ENCODE peak calls at places on chromosomes 3 and 15, in five cellular contexts. One of them, this sample, is unnamed.

GRCh38 chr3:184230081-184230602 is 757 bp downstream of the VWA5B2 start:
- DNase-seq in PC-9: no peak
- DNase-seq in cardiac fibroblast: no peak
- DNase-seq in cardiac muscle cell: no peak
- DNase-seq in GM12865: no peak
- DNase-seq in this sample: no peak

GRCh38 chr3:101154386-101154785 is 161.2 kb upstream of the ABI3BP start:
- DNase-seq in cardiac muscle cell: no peak
- DNase-seq in cardiac fibroblast: no peak
- DNase-seq in GM12865: no peak
- DNase-seq in PC-9: no peak
- DNase-seq in this sample: no peak

GRCh38 chr15:56242576-56243116 is 1.0 kb downstream of the RFX7 start:
- DNase-seq in cardiac fibroblast: peak; percentile 25
- DNase-seq in cardiac muscle cell: no peak
- DNase-seq in PC-9: no peak
- DNase-seq in GM12865: no peak
- DNase-seq in this sample: no peak

GRCh38 chr3:42148086-42148842 is 57.1 kb downstream of the TRAK1 start:
- DNase-seq in PC-9: no peak
- DNase-seq in cardiac muscle cell: no peak
- DNase-seq in cardiac fibroblast: no peak
- DNase-seq in GM12865: no peak
- DNase-seq in this sample: no peak

GRCh38 chr15:34664418-34664817 is 81.0 kb upstream of the GOLGA8B start:
- DNase-seq in PC-9: no peak
- DNase-seq in cardiac muscle cell: no peak
- DNase-seq in GM12865: no peak
- DNase-seq in cardiac fibroblast: no peak
- DNase-seq in this sample: no peak

GRCh38 chr3:4898454-4899313 is 80.6 kb upstream of the BHLHE40 start:
- DNase-seq in PC-9: peak; percentile 76
- DNase-seq in cardiac muscle cell: peak; percentile 27
- DNase-seq in GM12865: peak; percentile 78
- DNase-seq in cardiac fibroblast: peak; percentile 31
- DNase-seq in this sample: no peak

GRCh38 chr3:41330465-41330864 is 131.2 kb downstream of the CTNNB1 start:
- DNase-seq in PC-9: no peak
- DNase-seq in GM12865: no peak
- DNase-seq in cardiac muscle cell: peak; percentile 14
- DNase-seq in cardiac fibroblast: peak; percentile 83
- DNase-seq in this sample: no peak

GRCh38 chr15:63065262-63066234 is 23.0 kb downstream of the TPM1 start:
- DNase-seq in PC-9: no peak
- DNase-seq in GM12865: no peak
- DNase-seq in cardiac fibroblast: peak; percentile 47
- DNase-seq in cardiac muscle cell: no peak
- DNase-seq in this sample: no peak

GRCh38 chr3:39149498-39150169 is 3.8 kb downstream of the CSRNP1 start:
- DNase-seq in cardiac muscle cell: no peak
- DNase-seq in PC-9: peak; percentile 55
- DNase-seq in cardiac fibroblast: no peak
- DNase-seq in GM12865: no peak
- DNase-seq in this sample: no peak

GRCh38 chr15:67125589-67126502 is 60.4 kb downstream of the SMAD3 start:
- DNase-seq in cardiac fibroblast: peak; percentile 100
- DNase-seq in GM12865: no peak
- DNase-seq in cardiac muscle cell: peak; percentile 97
- DNase-seq in PC-9: peak; percentile 93
- DNase-seq in this sample: no peak
- H3K4me3 ChIP-seq in cardiac fibroblast: no peak overlapping the region
- H3K4me3 ChIP-seq in GM12865: no peak overlapping the region
- H3K4me3 ChIP-seq in cardiac muscle cell: no peak overlapping the region
- H3K4me3 ChIP-seq in PC-9: peak overlapping the region; percentile 74
- H3K4me3 ChIP-seq in this sample: no peak overlapping the region

GRCh38 chr3:123158899-123159390 is 42.8 kb upstream of the SEC22A start:
- DNase-seq in cardiac fibroblast: no peak
- DNase-seq in GM12865: no peak
- DNase-seq in PC-9: no peak
- DNase-seq in cardiac muscle cell: no peak
- DNase-seq in this sample: no peak

GRCh38 chr3:123158330-123158729 is 43.4 kb upstream of the SEC22A start:
- DNase-seq in PC-9: no peak
- DNase-seq in cardiac muscle cell: no peak
- DNase-seq in cardiac fibroblast: peak; percentile 15
- DNase-seq in GM12865: no peak
- DNase-seq in this sample: peak; percentile 11

GRCh38 chr3:123163146-123163545 is 38.6 kb upstream of the SEC22A start:
- DNase-seq in PC-9: no peak
- DNase-seq in cardiac fibroblast: no peak
- DNase-seq in cardiac muscle cell: no peak
- DNase-seq in GM12865: no peak
- DNase-seq in this sample: no peak

GRCh38 chr3:123159926-123160635 is 41.7 kb upstream of the SEC22A start:
- DNase-seq in cardiac fibroblast: peak; percentile 48
- DNase-seq in PC-9: no peak
- DNase-seq in cardiac muscle cell: peak; percentile 9
- DNase-seq in GM12865: no peak
- DNase-seq in this sample: no peak

DNA sequence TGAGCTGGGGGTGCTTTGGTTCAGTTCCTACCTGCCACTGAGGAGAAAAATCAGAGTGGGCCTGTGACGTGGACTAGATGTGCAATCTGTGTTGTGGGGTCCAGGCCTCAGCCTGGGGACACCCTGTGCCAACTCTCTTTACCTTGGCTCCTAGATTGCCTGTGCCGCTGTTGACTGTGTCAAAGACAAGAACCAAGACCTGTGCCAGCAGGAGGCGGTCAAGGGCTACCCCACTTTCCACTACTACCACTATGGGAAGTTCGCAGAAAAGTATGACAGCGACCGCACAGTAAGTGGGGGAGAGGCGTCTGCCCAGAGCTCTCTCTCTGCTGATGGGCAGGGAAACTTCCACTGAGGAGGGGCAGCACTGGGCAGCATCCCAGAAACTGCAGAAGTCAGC is 40.6 kb upstream of the SEC22A start:
- DNase-seq in GM12865: no peak
- DNase-seq in PC-9: no peak
- DNase-seq in cardiac muscle cell: no peak
- DNase-seq in cardiac fibroblast: no peak
- DNase-seq in this sample: no peak
- TF ChIP-seq CTCF in GM12865: no peak
- TF ChIP-seq CTCF in PC-9: no peak
- TF ChIP-seq CTCF in cardiac muscle cell: no peak
- TF ChIP-seq CTCF in cardiac fibroblast: peak; percentile 11
- TF ChIP-seq CTCF in this sample: no peak

DNA sequence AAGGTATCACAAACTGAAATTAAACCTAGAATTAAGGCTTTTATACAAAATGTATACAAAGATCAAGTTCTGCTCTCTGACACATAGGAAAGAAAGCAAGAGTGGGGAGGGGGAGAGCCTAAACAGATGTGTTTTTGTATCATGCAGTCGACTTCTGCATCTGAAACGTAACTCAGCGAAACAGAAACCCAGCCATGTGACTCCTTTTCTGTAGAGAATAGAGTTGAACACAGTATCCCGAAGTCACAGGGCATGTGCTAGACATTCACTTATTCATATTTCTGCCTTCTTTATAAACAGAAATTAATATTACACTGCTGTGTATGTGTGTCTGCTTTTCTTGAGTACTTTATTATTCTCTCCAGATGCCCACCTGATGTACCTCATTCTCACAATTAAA is 121.0 kb downstream of the PDZRN3 start:
- DNase-seq in GM12865: peak; percentile 64
- DNase-seq in PC-9: no peak
- DNase-seq in cardiac muscle cell: no peak
- DNase-seq in cardiac fibroblast: no peak
- DNase-seq in this sample: no peak
- H3K4me3 ChIP-seq in GM12865: no peak overlapping the region
- H3K4me3 ChIP-seq in PC-9: no peak overlapping the region
- H3K4me3 ChIP-seq in cardiac muscle cell: no peak overlapping the region
- H3K4me3 ChIP-seq in cardiac fibroblast: no peak overlapping the region
- H3K4me3 ChIP-seq in this sample: no peak overlapping the region

DNA sequence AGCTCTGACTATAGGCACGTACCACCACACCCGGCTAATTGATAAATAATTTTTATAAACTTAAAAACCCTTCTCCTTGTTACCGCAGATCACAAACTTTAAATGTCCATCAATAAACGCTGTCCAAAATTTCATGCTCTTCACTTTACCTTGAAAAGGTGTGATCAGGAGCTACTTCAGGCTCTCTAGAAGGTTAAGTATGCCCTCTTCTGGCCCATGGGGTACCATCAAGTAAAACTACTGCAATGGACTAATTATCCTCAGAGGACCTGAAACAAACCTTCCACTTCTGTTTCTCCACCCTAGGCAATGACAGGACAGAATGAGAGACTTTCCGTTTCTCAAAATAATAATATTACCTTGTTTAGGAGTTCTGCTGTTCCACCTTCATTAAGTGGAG is 9.2 kb downstream of the LZTFL1 start:
- DNase-seq in cardiac fibroblast: peak; percentile 35
- DNase-seq in PC-9: no peak
- DNase-seq in GM12865: peak; percentile 53
- DNase-seq in cardiac muscle cell: peak; percentile 17
- DNase-seq in this sample: no peak
- TF ChIP-seq CTCF in cardiac fibroblast: no peak
- TF ChIP-seq CTCF in PC-9: peak; percentile 52
- TF ChIP-seq CTCF in GM12865: peak; percentile 38
- TF ChIP-seq CTCF in cardiac muscle cell: no peak
- TF ChIP-seq CTCF in this sample: peak; percentile 75

DNA sequence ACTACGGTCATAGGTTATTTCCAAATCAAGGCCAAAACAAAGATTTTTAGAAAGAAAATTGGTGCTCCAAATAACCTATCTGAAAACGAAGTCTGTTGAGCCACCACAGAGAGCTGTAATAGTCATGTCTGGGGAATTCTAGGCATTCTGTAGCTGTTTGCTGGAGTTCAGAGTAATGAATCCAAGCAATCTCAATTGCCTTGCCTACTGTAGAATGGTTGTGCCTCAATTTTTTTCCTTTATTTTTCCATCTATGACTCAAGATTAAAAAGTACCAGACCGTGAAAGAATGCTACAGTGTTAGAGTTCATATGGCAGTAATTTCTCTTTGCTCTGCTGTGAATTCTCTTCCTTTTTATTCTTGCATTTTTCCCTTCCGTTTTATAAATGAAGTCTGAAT is 1007.2 kb upstream of the ALCAM start:
- DNase-seq in GM12865: no peak
- DNase-seq in PC-9: peak; percentile 43
- DNase-seq in cardiac fibroblast: peak; percentile 89
- DNase-seq in cardiac muscle cell: peak; percentile 74
- DNase-seq in this sample: no peak
- H3K4me3 ChIP-seq in GM12865: no peak overlapping the region
- H3K4me3 ChIP-seq in PC-9: no peak overlapping the region
- H3K4me3 ChIP-seq in cardiac fibroblast: no peak overlapping the region
- H3K4me3 ChIP-seq in cardiac muscle cell: no peak overlapping the region
- H3K4me3 ChIP-seq in this sample: no peak overlapping the region

DNA sequence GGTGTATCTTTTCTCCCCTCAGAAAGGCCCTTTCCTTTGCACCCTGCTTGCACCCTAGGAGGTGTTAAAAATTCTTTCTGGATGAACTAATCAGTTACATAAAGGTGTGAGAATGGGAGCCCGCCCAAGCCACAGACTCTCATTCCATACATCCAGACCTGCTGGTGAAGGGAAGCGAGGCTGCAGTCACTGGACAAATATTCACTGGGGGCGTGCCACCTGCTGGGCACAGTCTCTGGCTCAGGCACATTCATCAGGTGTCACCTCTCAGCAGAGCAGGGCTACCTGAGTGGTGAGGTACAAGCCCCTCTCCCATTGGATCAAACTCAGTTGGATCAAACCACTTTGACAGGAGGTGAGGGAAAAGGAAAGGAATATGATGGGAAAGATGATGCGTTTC is 52.0 kb downstream of the NTRK3 start:
- DNase-seq in GM12865: no peak
- DNase-seq in PC-9: no peak
- DNase-seq in cardiac muscle cell: no peak
- DNase-seq in cardiac fibroblast: no peak
- DNase-seq in this sample: no peak
- TF ChIP-seq CTCF in GM12865: no peak
- TF ChIP-seq CTCF in PC-9: no peak
- TF ChIP-seq CTCF in cardiac muscle cell: no peak
- TF ChIP-seq CTCF in cardiac fibroblast: no peak
- TF ChIP-seq CTCF in this sample: no peak

GRCh38 chr15:74792227-74793016 is 10.5 kb downstream of the CSK start:
- DNase-seq in cardiac fibroblast: no peak
- DNase-seq in GM12865: no peak
- DNase-seq in PC-9: no peak
- DNase-seq in cardiac muscle cell: no peak
- DNase-seq in this sample: no peak

GRCh38 chr15:74790080-74790916 is 8.4 kb downstream of the CSK start:
- DNase-seq in cardiac fibroblast: peak; percentile 87
- DNase-seq in GM12865: peak; percentile 92
- DNase-seq in cardiac muscle cell: peak; percentile 82
- DNase-seq in PC-9: no peak
- DNase-seq in this sample: no peak

GRCh38 chr15:74791667-74792066 is 9.8 kb downstream of the CSK start:
- DNase-seq in PC-9: no peak
- DNase-seq in GM12865: peak; percentile 44
- DNase-seq in cardiac fibroblast: no peak
- DNase-seq in cardiac muscle cell: no peak
- DNase-seq in this sample: no peak

GRCh38 chr15:74789741-74790079 is 7.8 kb downstream of the CSK start:
- DNase-seq in cardiac muscle cell: no peak
- DNase-seq in GM12865: no peak
- DNase-seq in PC-9: no peak
- DNase-seq in cardiac fibroblast: no peak
- DNase-seq in this sample: no peak

DNA sequence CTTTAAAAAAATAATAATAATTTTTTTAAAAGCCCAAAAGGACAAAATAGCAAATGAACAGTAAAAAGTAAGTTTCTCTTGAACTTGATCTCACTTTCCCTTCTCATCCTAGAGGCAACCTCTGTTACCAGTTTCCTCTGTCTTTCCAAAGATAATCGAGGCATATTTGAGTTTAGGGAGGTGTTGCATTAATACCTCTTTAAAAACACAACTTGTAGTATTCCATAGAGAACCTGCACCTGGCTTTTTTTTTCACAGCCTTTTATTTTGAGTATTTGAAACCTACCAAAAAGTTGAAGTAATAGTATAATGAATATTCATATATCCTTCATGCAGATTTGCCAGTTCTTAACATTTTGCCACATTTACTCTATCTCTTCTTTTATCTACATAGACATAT is 9.1 kb downstream of the CSK start:
- DNase-seq in cardiac muscle cell: no peak
- DNase-seq in PC-9: no peak
- DNase-seq in GM12865: no peak
- DNase-seq in cardiac fibroblast: no peak
- DNase-seq in this sample: no peak
- H3K4me3 ChIP-seq in cardiac muscle cell: no peak overlapping the region
- H3K4me3 ChIP-seq in PC-9: no peak overlapping the region
- H3K4me3 ChIP-seq in GM12865: peak overlapping the region; percentile 98
- H3K4me3 ChIP-seq in cardiac fibroblast: no peak overlapping the region
- H3K4me3 ChIP-seq in this sample: no peak overlapping the region